ENCODE peak calls at places on chromosomes 2 and 18, in five cellular contexts. Y, Q, L, V and M are unnamed samples.
A peak's percentile ranks its signal among the peaks of the same experiment; 100 is the strongest.

GRCh38 chr2:181678033-181678586 is 2.2 kb downstream of the NEUROD1 start:
- DNase-seq in Y (peak; percentile 64), Q (peak; percentile 85), L (peak; percentile 65), V (peak; percentile 83), M (peak; percentile 79)

GRCh38 chr2:41942278-41942677 is 105.5 kb upstream of the PKDCC start:
- DNase-seq in Y (no peak), Q (no peak), L (no peak), V (no peak), M (no peak)

GRCh38 chr2:8333177-8333831 is 348.6 kb upstream of the ID2 start:
- DNase-seq in Y (no peak), Q (no peak), L (no peak), V (no peak), M (no peak)

GRCh38 chr2:158414538-158414937 is 42.0 kb downstream of the CCDC148 start:
- DNase-seq in Y (peak; percentile 63), Q (no peak), L (no peak), V (peak; percentile 5), M (no peak)

GRCh38 chr2:60515751-60516226 is 37.7 kb downstream of the BCL11A start:
- DNase-seq in Y (peak; percentile 73), Q (no peak), L (peak; percentile 20), V (peak; percentile 57), M (peak; percentile 35)

GRCh38 chr2:189783451-189783926 is 650 bp downstream of the ORMDL1 start:
- DNase-seq in Y (peak; percentile 9), Q (no peak), L (no peak), V (peak; percentile 48), M (no peak)

GRCh38 chr2:196249860-196250259 is 78.5 kb upstream of the STK17B start:
- DNase-seq in Y (peak; percentile 46), Q (no peak), L (no peak), V (no peak), M (peak; percentile 24)

GRCh38 chr18:25633563-25633962 is 281.6 kb upstream of the ZNF521 start:
- DNase-seq in Y (no peak), Q (no peak), L (no peak), V (no peak), M (no peak)

GRCh38 chr2:161088658-161089350 is 71.4 kb upstream of the TANK start:
- DNase-seq in Y (no peak), Q (no peak), L (no peak), V (no peak), M (no peak)

GRCh38 chr2:237874585-237875161 is 15.2 kb downstream of the RAMP1 start:
- DNase-seq in Y (peak; percentile 88), Q (peak; percentile 78), L (no peak), V (peak; percentile 66), M (no peak)

GRCh38 chr2:26608557-26608956 is 32.6 kb downstream of the CIB4 start:
- DNase-seq in Y (no peak), Q (no peak), L (no peak), V (no peak), M (no peak)

GRCh38 chr2:68052717-68053422 is 9.9 kb downstream of the C1D start:
- DNase-seq in Y (no peak), Q (no peak), L (no peak), V (no peak), M (no peak)

GRCh38 chr2:223846524-223846923 is 9.1 kb upstream of the AP1S3 start:
- DNase-seq in Y (peak; percentile 84), Q (no peak), L (no peak), V (peak; percentile 58), M (no peak)

GRCh38 chr2:46257476-46257875 is 39.7 kb upstream of the EPAS1 start:
- DNase-seq in Y (peak; percentile 82), Q (no peak), L (no peak), V (peak; percentile 86), M (no peak)

GRCh38 chr2:42100696-42101585 is 53.1 kb downstream of the PKDCC start:
- DNase-seq in Y (peak; percentile 81), Q (peak; percentile 90), L (peak; percentile 80), V (peak; percentile 88), M (peak; percentile 82)

GRCh38 chr2:58097025-58097424 is 50.4 kb downstream of the VRK2 start:
- DNase-seq in Y (no peak), Q (no peak), L (no peak), V (no peak), M (no peak)

GRCh38 chr2:38873763-38874162 is 2.0 kb downstream of the DHX57 start:
- DNase-seq in Y (no peak), Q (no peak), L (no peak), V (no peak), M (no peak)

GRCh38 chr2:40348038-40348437 is 103.9 kb downstream of the SLC8A1 start:
- DNase-seq in Y (no peak), Q (no peak), L (no peak), V (no peak), M (no peak)